ENCODE peak calls at places on chromosomes 2 and 18, in four cellular contexts. One of them, this sample, is unnamed.
A peak's percentile ranks its signal among the peaks of the same experiment; 100 is the strongest.

GRCh38 chr18:57749604-57749970 is 53.5 kb downstream of the ATP8B1 start:
- DNase-seq in SK-N-SH: no peak
- DNase-seq in esophagus muscularis mucosa: no peak
- DNase-seq in tibial nerve: no peak
- DNase-seq in this sample: no peak

GRCh38 chr2:207617011-207617671 is 8.1 kb downstream of the METTL21A start:
- DNase-seq in SK-N-SH: no peak
- DNase-seq in esophagus muscularis mucosa: no peak
- DNase-seq in tibial nerve: no peak
- DNase-seq in this sample: no peak

GRCh38 chr18:34322365-34323289 is 97.9 kb upstream of the NOL4 start:
- DNase-seq in tibial nerve: no peak
- DNase-seq in SK-N-SH: peak; percentile 36
- DNase-seq in esophagus muscularis mucosa: no peak
- DNase-seq in this sample: peak; percentile 59

GRCh38 chr2:196750977-196751631 is 48.4 kb downstream of the GTF3C3 start:
- DNase-seq in tibial nerve: peak; percentile 37
- DNase-seq in SK-N-SH: peak; percentile 26
- DNase-seq in esophagus muscularis mucosa: no peak
- DNase-seq in this sample: peak; percentile 59

GRCh38 chr2:55768991-55769390 is 75.3 kb upstream of the PNPT1 start:
- DNase-seq in SK-N-SH: no peak
- DNase-seq in tibial nerve: no peak
- DNase-seq in esophagus muscularis mucosa: no peak
- DNase-seq in this sample: no peak

GRCh38 chr2:8475349-8476045 is 206.4 kb upstream of the ID2 start:
- DNase-seq in esophagus muscularis mucosa: no peak
- DNase-seq in tibial nerve: no peak
- DNase-seq in SK-N-SH: no peak
- DNase-seq in this sample: no peak

GRCh38 chr18:21004721-21005120 is 106.9 kb downstream of the ROCK1 start:
- DNase-seq in SK-N-SH: no peak
- DNase-seq in tibial nerve: no peak
- DNase-seq in esophagus muscularis mucosa: no peak
- DNase-seq in this sample: no peak

GRCh38 chr2:170929686-170930050 is 615 bp downstream of the GORASP2 start:
- DNase-seq in SK-N-SH: no peak
- DNase-seq in esophagus muscularis mucosa: peak; percentile 92
- DNase-seq in tibial nerve: peak; percentile 16
- DNase-seq in this sample: peak; percentile 74

GRCh38 chr2:74845217-74845751 is 11.4 kb downstream of the HK2 start:
- DNase-seq in esophagus muscularis mucosa: peak; percentile 94
- DNase-seq in SK-N-SH: no peak
- DNase-seq in tibial nerve: peak; percentile 32
- DNase-seq in this sample: peak; percentile 93

GRCh38 chr2:8086796-8087479 is 594.9 kb upstream of the ID2 start:
- DNase-seq in esophagus muscularis mucosa: peak; percentile 34
- DNase-seq in SK-N-SH: no peak
- DNase-seq in tibial nerve: no peak
- DNase-seq in this sample: no peak

GRCh38 chr18:11947214-11948119 is 33.8 kb upstream of the IMPA2 start:
- DNase-seq in tibial nerve: peak; percentile 89
- DNase-seq in SK-N-SH: no peak
- DNase-seq in esophagus muscularis mucosa: peak; percentile 98
- DNase-seq in this sample: peak; percentile 96

GRCh38 chr2:241267249-241268067 is 48.0 kb downstream of the HDLBP start:
- DNase-seq in SK-N-SH: no peak
- DNase-seq in tibial nerve: no peak
- DNase-seq in esophagus muscularis mucosa: no peak
- DNase-seq in this sample: no peak

GRCh38 chr2:224948005-224948404 is 94.3 kb downstream of the DOCK10 start:
- DNase-seq in SK-N-SH: no peak
- DNase-seq in esophagus muscularis mucosa: no peak
- DNase-seq in tibial nerve: no peak
- DNase-seq in this sample: no peak

GRCh38 chr2:224947566-224947965 is 94.7 kb downstream of the DOCK10 start:
- DNase-seq in SK-N-SH: no peak
- DNase-seq in tibial nerve: no peak
- DNase-seq in esophagus muscularis mucosa: peak; percentile 45
- DNase-seq in this sample: no peak

GRCh38 chr2:224945134-224945533 is 97.1 kb downstream of the DOCK10 start:
- DNase-seq in SK-N-SH: no peak
- DNase-seq in tibial nerve: no peak
- DNase-seq in esophagus muscularis mucosa: peak; percentile 37
- DNase-seq in this sample: no peak

GRCh38 chr2:224948859-224949258 is 93.4 kb downstream of the DOCK10 start:
- DNase-seq in SK-N-SH: no peak
- DNase-seq in tibial nerve: no peak
- DNase-seq in esophagus muscularis mucosa: peak; percentile 88
- DNase-seq in this sample: no peak

GRCh38 chr2:224946911-224947310 is 95.4 kb downstream of the DOCK10 start:
- DNase-seq in tibial nerve: no peak
- DNase-seq in SK-N-SH: no peak
- DNase-seq in esophagus muscularis mucosa: no peak
- DNase-seq in this sample: no peak
- H3K4me3 ChIP-seq in tibial nerve: no peak overlapping the region
- H3K4me3 ChIP-seq in SK-N-SH: no peak overlapping the region
- H3K4me3 ChIP-seq in esophagus muscularis mucosa: no peak overlapping the region
- H3K4me3 ChIP-seq in this sample: peak overlapping the region; percentile 15

DNA sequence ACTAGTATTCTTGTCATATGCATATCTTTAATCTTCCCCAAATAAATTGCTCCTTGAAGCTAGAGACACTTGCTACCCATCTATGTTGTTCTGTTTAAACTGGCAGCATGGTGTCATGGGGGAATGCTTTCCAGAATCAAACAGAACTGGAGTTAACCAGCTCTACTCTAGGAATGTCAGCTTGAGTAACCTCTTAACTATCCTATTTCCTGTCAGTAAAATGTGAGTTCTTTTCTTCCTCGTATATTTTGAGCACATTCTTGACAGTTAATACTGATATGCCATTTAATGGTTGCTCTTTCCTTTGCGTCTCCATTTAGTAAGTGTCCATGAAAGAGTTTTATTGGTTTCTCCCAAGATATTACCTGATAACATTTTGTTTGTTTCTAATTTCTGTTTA is 23.0 kb downstream of the CNTNAP5 start:
- DNase-seq in esophagus muscularis mucosa: no peak
- DNase-seq in SK-N-SH: no peak
- DNase-seq in tibial nerve: no peak
- DNase-seq in this sample: no peak
- TF ChIP-seq EP300 in esophagus muscularis mucosa: no peak
- TF ChIP-seq EP300 in SK-N-SH: no peak
- TF ChIP-seq EP300 in tibial nerve: no peak
- TF ChIP-seq EP300 in this sample: no peak

DNA sequence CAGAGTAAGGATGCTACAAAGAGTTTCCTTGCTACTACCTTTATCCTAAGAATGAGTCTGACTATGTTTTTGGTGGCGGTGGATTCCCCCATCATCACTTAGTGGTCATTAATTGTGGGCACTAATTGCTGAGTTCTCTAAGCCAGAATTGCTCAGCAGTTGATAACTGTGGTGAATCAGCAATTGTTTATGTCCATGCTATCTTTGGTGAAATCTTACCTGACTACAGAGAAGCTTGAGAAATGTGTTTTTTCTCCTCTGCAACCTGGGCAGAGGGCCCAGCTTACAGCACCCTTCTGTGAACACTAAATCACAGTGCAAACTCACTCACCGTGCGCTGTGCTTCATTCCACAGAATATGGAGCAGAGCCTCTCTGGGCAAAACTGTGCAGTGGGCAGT is 683.6 kb downstream of the CNTNAP5 start:
- DNase-seq in esophagus muscularis mucosa: peak; percentile 80
- DNase-seq in tibial nerve: no peak
- DNase-seq in SK-N-SH: no peak
- DNase-seq in this sample: no peak
- H3K4me3 ChIP-seq in esophagus muscularis mucosa: no peak overlapping the region
- H3K4me3 ChIP-seq in tibial nerve: no peak overlapping the region
- H3K4me3 ChIP-seq in SK-N-SH: no peak overlapping the region
- H3K4me3 ChIP-seq in this sample: no peak overlapping the region

DNA sequence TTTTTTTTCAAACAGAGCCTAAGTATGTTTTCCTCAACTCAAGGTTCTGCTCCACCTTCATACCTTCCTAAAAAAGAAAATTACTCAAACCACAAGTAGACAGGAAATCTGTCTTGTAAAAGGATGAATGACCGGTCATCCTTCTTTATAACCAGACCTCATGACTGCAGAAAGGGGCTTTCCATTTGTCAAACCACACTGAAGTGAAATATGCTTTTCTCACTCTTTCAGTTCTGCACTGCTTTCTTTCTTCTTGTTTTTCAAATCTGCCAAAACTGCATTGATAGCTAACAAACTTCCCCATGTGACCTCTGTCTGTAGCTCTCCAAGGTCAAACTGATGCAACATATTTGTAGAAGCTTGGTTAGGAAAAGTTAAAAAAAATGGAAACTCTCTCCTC is 308.9 kb upstream of the CCDC68 start:
- DNase-seq in esophagus muscularis mucosa: no peak
- DNase-seq in tibial nerve: no peak
- DNase-seq in SK-N-SH: no peak
- DNase-seq in this sample: no peak
- TF ChIP-seq EP300 in esophagus muscularis mucosa: no peak
- TF ChIP-seq EP300 in tibial nerve: no peak
- TF ChIP-seq EP300 in SK-N-SH: peak; percentile 43
- TF ChIP-seq EP300 in this sample: no peak

GRCh38 chr2:239380831-239381708 is 19.8 kb downstream of the HDAC4 start:
- DNase-seq in tibial nerve: peak; percentile 9
- DNase-seq in esophagus muscularis mucosa: no peak
- DNase-seq in SK-N-SH: no peak
- DNase-seq in this sample: no peak
- H3K4me3 ChIP-seq in tibial nerve: peak overlapping the region; percentile 19
- H3K4me3 ChIP-seq in esophagus muscularis mucosa: no peak overlapping the region
- H3K4me3 ChIP-seq in SK-N-SH: no peak overlapping the region
- H3K4me3 ChIP-seq in this sample: no peak overlapping the region

GRCh38 chr2:12335185-12335584 is 381.6 kb upstream of the TRIB2 start:
- DNase-seq in esophagus muscularis mucosa: no peak
- DNase-seq in SK-N-SH: no peak
- DNase-seq in tibial nerve: peak; percentile 15
- DNase-seq in this sample: no peak
- TF ChIP-seq EP300 in esophagus muscularis mucosa: no peak
- TF ChIP-seq EP300 in SK-N-SH: no peak
- TF ChIP-seq EP300 in tibial nerve: no peak
- TF ChIP-seq EP300 in this sample: no peak

GRCh38 chr2:23940262-23940975 is at the start of gene UBXN2A:
- DNase-seq in tibial nerve: peak; percentile 58
- DNase-seq in esophagus muscularis mucosa: peak; percentile 92
- DNase-seq in SK-N-SH: peak; percentile 97
- DNase-seq in this sample: peak; percentile 82

GRCh38 chr2:23943666-23944065 is 3.4 kb downstream of the UBXN2A start:
- DNase-seq in SK-N-SH: no peak
- DNase-seq in tibial nerve: no peak
- DNase-seq in esophagus muscularis mucosa: no peak
- DNase-seq in this sample: no peak

GRCh38 chr2:23941644-23942043 is 1.4 kb downstream of the UBXN2A start:
- DNase-seq in tibial nerve: no peak
- DNase-seq in SK-N-SH: no peak
- DNase-seq in esophagus muscularis mucosa: no peak
- DNase-seq in this sample: no peak

GRCh38 chr2:23940976-23941605 is 828 bp downstream of the UBXN2A start:
- DNase-seq in SK-N-SH: peak; percentile 44
- DNase-seq in esophagus muscularis mucosa: no peak
- DNase-seq in tibial nerve: no peak
- DNase-seq in this sample: no peak

GRCh38 chr2:23939054-23939436 is 1.2 kb upstream of the UBXN2A start:
- DNase-seq in esophagus muscularis mucosa: no peak
- DNase-seq in SK-N-SH: no peak
- DNase-seq in tibial nerve: no peak
- DNase-seq in this sample: no peak
- H3K4me3 ChIP-seq in esophagus muscularis mucosa: peak overlapping the region; percentile 97
- H3K4me3 ChIP-seq in SK-N-SH: no peak overlapping the region
- H3K4me3 ChIP-seq in tibial nerve: peak overlapping the region; percentile 74
- H3K4me3 ChIP-seq in this sample: peak overlapping the region; percentile 93

GRCh38 chr2:136135924-136136906 is 18.3 kb upstream of the CXCR4 start:
- DNase-seq in tibial nerve: no peak
- DNase-seq in esophagus muscularis mucosa: no peak
- DNase-seq in SK-N-SH: no peak
- DNase-seq in this sample: peak; percentile 58
- TF ChIP-seq EP300 in tibial nerve: peak; percentile 84
- TF ChIP-seq EP300 in esophagus muscularis mucosa: peak; percentile 54
- TF ChIP-seq EP300 in SK-N-SH: no peak
- TF ChIP-seq EP300 in this sample: peak; percentile 52

GRCh38 chr2:229265727-229266126 is 5.4 kb downstream of the PID1 start:
- DNase-seq in SK-N-SH: no peak
- DNase-seq in tibial nerve: no peak
- DNase-seq in esophagus muscularis mucosa: no peak
- DNase-seq in this sample: no peak

GRCh38 chr2:229268626-229269025 is 2.5 kb downstream of the PID1 start:
- DNase-seq in tibial nerve: no peak
- DNase-seq in esophagus muscularis mucosa: no peak
- DNase-seq in SK-N-SH: no peak
- DNase-seq in this sample: no peak

GRCh38 chr2:229270551-229271410 is at the start of gene PID1:
- DNase-seq in SK-N-SH: peak; percentile 85
- DNase-seq in tibial nerve: no peak
- DNase-seq in esophagus muscularis mucosa: no peak
- DNase-seq in this sample: no peak

GRCh38 chr2:229269986-229270385 is 1.1 kb downstream of the PID1 start:
- DNase-seq in SK-N-SH: no peak
- DNase-seq in tibial nerve: no peak
- DNase-seq in esophagus muscularis mucosa: no peak
- DNase-seq in this sample: no peak

GRCh38 chr2:229269146-229269545 is 1.9 kb downstream of the PID1 start:
- DNase-seq in SK-N-SH: no peak
- DNase-seq in tibial nerve: no peak
- DNase-seq in esophagus muscularis mucosa: no peak
- DNase-seq in this sample: no peak
- H3K4me3 ChIP-seq in SK-N-SH: no peak overlapping the region
- H3K4me3 ChIP-seq in tibial nerve: peak overlapping the region; percentile 24
- H3K4me3 ChIP-seq in esophagus muscularis mucosa: peak overlapping the region; percentile 65
- H3K4me3 ChIP-seq in this sample: peak overlapping the region; percentile 77

This sample was measured in stomach.